ENCODE peak calls at places on chromosomes 16 and 17, in six cellular contexts. C is cardiac muscle cell; P is thoracic aorta; N is CD8-positive, alpha-beta T cell; A is left lung; F is PC-9. Q is an unnamed sample. For H3K4me1, the result is how much of the 10 kb centered on the place peaks cover.

GRCh38 chr17:78364436-78365281 is 4.8 kb upstream of the SOCS3 start:
- DNase-seq in C (no peak), P (no peak), N (no peak), A (no peak), F (no peak), Q (peak)

GRCh38 chr16:23407436-23408125 is 45.4 kb downstream of the COG7 start:
- DNase-seq in C (no peak), P (no peak), N (no peak), A (no peak), F (no peak), Q (no peak)

GRCh38 chr16:68520649-68521086 is 18.4 kb upstream of the ZFP90 start:
- DNase-seq in C (peak), P (peak), N (peak), A (peak), F (peak), Q (peak)

GRCh38 chr16:2689968-2690830 is 7.9 kb downstream of the KCTD5 start:
- DNase-seq in C (no peak), P (no peak), N (no peak), A (peak), F (no peak), Q (no peak)

GRCh38 chr17:7084058-7084457 is 4.0 kb upstream of the CLEC10A start:
- DNase-seq in C (peak), P (no peak), N (no peak), A (no peak), F (no peak), Q (no peak)

GRCh38 chr17:70558821-70559220 is 389.5 kb downstream of the KCNJ2 start:
- DNase-seq in C (peak), P (no peak), N (no peak), A (no peak), F (no peak), Q (no peak)

GRCh38 chr16:5756969-5757368 is 659.4 kb upstream of the EEF2KMT start:
- DNase-seq in C (no peak), P (no peak), N (no peak), A (no peak), F (no peak), Q (no peak)

GRCh38 chr17:30346211-30346831 is 12.5 kb upstream of the TMIGD1 start:
- DNase-seq in C (peak), P (no peak), N (no peak), A (no peak), F (no peak), Q (no peak)

GRCh38 chr17:74467221-74467951 is 952 bp downstream of the CD300A start:
- DNase-seq in C (no peak), P (no peak), N (no peak), A (peak), F (no peak), Q (no peak)
- H3K4me3 ChIP-seq in C (no peak), P (peak), N (peak), A (peak), F (no peak), Q (no peak)

DNA sequence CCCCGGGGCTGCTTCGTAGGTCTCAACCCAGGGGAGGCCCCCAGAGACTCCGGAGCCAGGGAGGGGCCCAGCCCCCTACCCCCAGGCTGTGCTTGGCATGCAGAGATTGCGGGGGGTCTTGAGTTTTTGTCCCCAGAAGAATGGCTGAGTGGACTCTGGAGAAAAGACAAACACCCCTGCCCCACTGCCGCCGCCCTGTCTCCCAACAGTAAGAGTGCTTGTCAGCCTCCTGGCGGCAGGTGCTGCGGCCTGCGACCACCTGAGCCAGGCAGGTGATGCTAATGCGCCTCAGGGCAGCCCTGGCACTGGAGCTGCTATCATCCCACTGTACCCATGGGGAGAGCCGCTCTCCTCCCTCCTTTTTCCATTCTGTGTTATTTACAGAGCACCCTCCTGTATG is 2.7 kb upstream of the IL17C start:
- DNase-seq in C (no peak), P (no peak), N (no peak), A (no peak), F (no peak), Q (no peak)
- H3K4me1 ChIP-seq in C (under half), P (under half), N (half or more), A (under half), F (under half), Q (under half)

GRCh38 chr16:30747799-30748633 is at the start of gene PHKG2:
- DNase-seq in C (peak), P (peak), N (peak), A (peak), F (peak), Q (peak)
- H3K4me3 ChIP-seq in C (peak), P (peak), N (peak), A (peak), F (peak), Q (peak)

GRCh38 chr17:44931376-44931775 is 16.1 kb upstream of the GFAP start:
- DNase-seq in C (no peak), P (no peak), N (no peak), A (no peak), F (no peak), Q (no peak)
- H3K4me1 ChIP-seq in C (under half), P (under half), N (under half), A (under half), F (under half), Q (under half)

GRCh38 chr17:75047398-75048098 is 523 bp downstream of the KCTD2 start:
- DNase-seq in C (peak), P (no peak), N (no peak), A (peak), F (peak), Q (peak)

GRCh38 chr17:75046583-75047289 is at the start of the genes ATP5PD and KCTD2:
- DNase-seq in C (peak), P (peak), N (peak), A (peak), F (peak), Q (peak)

GRCh38 chr17:75051941-75052340 is 4.9 kb downstream of the KCTD2 start:
- DNase-seq in C (no peak), P (no peak), N (no peak), A (no peak), F (no peak), Q (no peak)

GRCh38 chr17:75048396-75048933 is 1.4 kb downstream of the KCTD2 start:
- DNase-seq in C (peak), P (peak), N (no peak), A (no peak), F (no peak), Q (no peak)

DNA sequence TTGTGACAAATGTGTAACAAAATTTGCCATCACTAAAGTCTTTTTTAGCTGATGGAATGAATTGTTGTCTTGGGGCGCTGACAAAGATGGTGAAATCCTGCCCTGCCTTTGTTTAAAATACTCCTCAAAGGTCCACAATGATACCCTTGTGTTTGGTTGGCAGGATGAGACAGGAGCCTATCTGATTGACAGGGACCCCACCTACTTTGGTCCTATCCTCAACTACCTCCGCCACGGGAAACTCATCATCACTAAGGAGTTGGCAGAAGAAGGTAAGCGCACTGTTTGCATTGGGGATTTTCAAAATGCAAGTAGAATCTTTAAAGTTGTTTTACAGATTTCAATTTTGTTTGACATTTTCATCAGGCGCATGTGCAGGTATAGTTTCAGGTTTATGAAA is 2.0 kb downstream of the KCTD2 start:
- DNase-seq in C (no peak), P (no peak), N (no peak), A (no peak), F (no peak), Q (no peak)
- H3K4me3 ChIP-seq in C (peak), P (no peak), N (no peak), A (no peak), F (peak), Q (no peak)

DNA sequence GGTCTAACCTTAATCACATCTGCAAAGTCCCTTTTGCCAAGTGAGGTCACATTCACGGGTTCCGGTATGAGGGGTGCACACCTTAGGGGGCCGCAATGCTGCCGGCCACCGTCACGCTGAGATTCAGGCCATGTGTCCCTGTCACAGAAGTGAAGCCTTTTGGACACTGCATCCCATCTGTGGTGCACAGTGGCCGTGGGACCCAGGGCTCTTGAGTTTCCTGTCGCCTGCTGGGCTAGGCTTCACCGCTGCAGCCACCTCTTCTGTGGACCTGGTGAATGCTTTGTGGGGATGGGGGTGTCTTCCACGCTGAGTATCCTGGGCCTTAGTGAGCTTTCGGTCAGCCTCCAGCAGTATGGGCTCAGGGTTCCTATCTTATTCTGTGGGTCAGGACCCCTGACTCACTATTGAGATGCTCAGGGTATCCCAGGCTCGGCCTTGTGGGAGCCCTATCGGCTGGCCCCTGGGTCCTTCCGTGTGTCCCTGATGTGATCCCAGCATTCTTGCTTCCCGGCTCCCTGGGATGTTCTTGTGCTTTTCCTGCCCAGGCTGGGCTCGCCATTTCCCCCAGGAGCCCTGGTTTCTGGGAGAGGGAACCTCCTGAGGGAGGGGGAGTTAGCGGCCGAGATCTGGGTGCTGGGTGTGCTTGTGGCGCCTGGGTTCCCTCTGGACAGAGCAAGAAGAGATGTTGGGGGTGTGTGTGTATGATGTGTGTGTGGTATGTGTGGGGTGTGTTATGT is 4.9 kb upstream of the SLC38A10 start:
- DNase-seq in C (no peak), P (no peak), N (no peak), A (peak), F (no peak), Q (no peak)
- H3K4me1 ChIP-seq in C (under half), P (under half), N (under half), A (under half), F (under half), Q (under half)

GRCh38 chr17:67974186-67974585 is 22.1 kb downstream of the C17orf58 start:
- DNase-seq in C (no peak), P (no peak), N (no peak), A (no peak), F (no peak), Q (no peak)
- H3K4me3 ChIP-seq in C (no peak), P (no peak), N (no peak), A (no peak), F (no peak), Q (no peak)

GRCh38 chr17:51120357-51120738 is 320 bp downstream of the SPAG9 start:
- DNase-seq in C (no peak), P (no peak), N (peak), A (no peak), F (no peak), Q (no peak)
- H3K4me1 ChIP-seq in C (under half), P (under half), N (under half), A (half or more), F (under half), Q (under half)

Q was measured in HAP-1.